ENCODE peak calls at places on chromosomes 5 and 9, in five cellular contexts. S is ACHN, J is head of caudate nucleus, N is nephron progenitor cell, M is SK-MEL-5. V is an unnamed sample.

GRCh38 chr5:66864240-66864884 is 268.2 kb downstream of the MAST4 start:
- DNase-seq in J (no peak), M (peak), N (no peak), S (no peak), V (no peak)

GRCh38 chr5:132437604-132438275 is 52.8 kb downstream of the IRF1 start:
- DNase-seq in M (no peak), J (peak), N (peak), S (peak), V (no peak)

GRCh38 chr9:117403403-117403811 is 11.4 kb downstream of the ASTN2 start:
- DNase-seq in S (no peak), N (no peak), M (no peak), J (peak), V (peak)

GRCh38 chr9:69143291-69143690 is 30.8 kb upstream of the TJP2 start:
- DNase-seq in N (no peak), J (no peak), S (no peak), M (no peak), V (no peak)

GRCh38 chr5:69206528-69207190 is 17.3 kb downstream of the CENPH start:
- DNase-seq in J (no peak), N (no peak), S (no peak), M (no peak), V (no peak)

GRCh38 chr9:87592554-87593394 is 95.1 kb downstream of the DAPK1 start:
- DNase-seq in J (no peak), S (peak), N (no peak), M (no peak), V (no peak)

GRCh38 chr5:14551211-14551610 is 30.4 kb upstream of the OTULINL start:
- DNase-seq in M (no peak), N (no peak), J (no peak), S (no peak), V (no peak)

GRCh38 chr5:73311291-73312110 is 137.1 kb downstream of the FOXD1 start:
- DNase-seq in S (no peak), J (no peak), M (no peak), N (peak), V (no peak)

GRCh38 chr5:122447941-122448340 is 135.9 kb downstream of the SNCAIP start:
- DNase-seq in J (no peak), S (no peak), M (no peak), N (no peak), V (no peak)

V was measured in C1 segment of cervical spinal cord.